ENCODE peak calls at places on chromosomes 6 and 20, in four cellular contexts. P is nephron progenitor cell; E is RWPE1; C is activated T-cell treated with anti-CD3 and anti-CD28 coated beads, Interleukin-2, amount 50 U/mL, for 4 hours. S is an unnamed sample.

GRCh38 chr6:46888578-46888977 is 33.2 kb downstream of the ADGRF5 start:
- DNase-seq in C (no peak), E (peak), P (no peak), S (no peak)

GRCh38 chr6:41970436-41970846 is 28.8 kb upstream of the CCND3 start:
- DNase-seq in P (no peak), C (peak), E (peak), S (no peak)

GRCh38 chr6:166848979-166849756 is 107.2 kb downstream of the RNASET2 start:
- DNase-seq in E (no peak), C (no peak), P (no peak), S (no peak)

GRCh38 chr6:85966859-85967258 is 324.2 kb upstream of the SYNCRIP start:
- DNase-seq in P (no peak), E (no peak), C (no peak), S (no peak)

GRCh38 chr6:3517350-3517749 is 60.5 kb upstream of the SLC22A23 start:
- DNase-seq in E (peak), C (no peak), P (no peak), S (no peak)

GRCh38 chr20:5078399-5078958 is 41.3 kb downstream of the PCNA start:
- DNase-seq in C (peak), E (peak), P (no peak), S (no peak)

GRCh38 chr6:116370328-116370716 is 425 bp upstream of the DSE start:
- DNase-seq in C (no peak), P (no peak), E (no peak), S (no peak)

GRCh38 chr20:34185766-34186620 is 55.2 kb upstream of the ASIP start:
- DNase-seq in E (no peak), P (no peak), C (no peak), S (no peak)

GRCh38 chr6:99491159-99491558 is 24.1 kb downstream of the USP45 start:
- DNase-seq in E (no peak), C (no peak), P (no peak), S (no peak)

GRCh38 chr20:46985241-46985640 is 90.6 kb downstream of the EYA2 start:
- DNase-seq in C (no peak), P (no peak), E (no peak), S (no peak)

GRCh38 chr6:119147101-119148053 is 68.9 kb upstream of the FAM184A start:
- DNase-seq in C (peak), P (no peak), E (peak), S (no peak)

GRCh38 chr6:43878823-43879495 is 108.9 kb downstream of the VEGFA start:
- DNase-seq in P (no peak), C (no peak), E (no peak), S (no peak)

GRCh38 chr20:44014807-44015732 is 100.4 kb downstream of the TOX2 start:
- DNase-seq in C (no peak), P (no peak), E (no peak), S (no peak)

GRCh38 chr20:25269833-25270170 is 21.9 kb downstream of the PYGB start:
- DNase-seq in P (no peak), E (no peak), C (no peak), S (no peak)

GRCh38 chr20:1319462-1319861 is 9.5 kb downstream of the SDCBP2 start:
- DNase-seq in E (no peak), P (no peak), C (no peak), S (no peak)

GRCh38 chr6:139887275-139887674 is 512.8 kb upstream of the CITED2 start:
- DNase-seq in P (no peak), E (no peak), C (no peak), S (no peak)

GRCh38 chr20:47659904-47660601 is 125.2 kb downstream of the SULF2 start:
- DNase-seq in C (no peak), E (no peak), P (no peak), S (no peak)

GRCh38 chr20:571754-572331 is 28.3 kb upstream of the CSNK2A1 start:
- DNase-seq in E (no peak), P (peak), C (no peak), S (peak)

GRCh38 chr6:22447191-22447590 is 122.2 kb upstream of the HDGFL1 start:
- DNase-seq in E (no peak), P (peak), C (no peak), S (no peak)

GRCh38 chr6:137417411-137417810 is 76.8 kb downstream of the OLIG3 start:
- DNase-seq in C (no peak), E (no peak), P (no peak), S (no peak)

GRCh38 chr6:163285689-163286088 is 128.8 kb upstream of the QKI start:
- DNase-seq in P (no peak), E (no peak), C (no peak), S (no peak)

GRCh38 chr20:53918949-53919361 is 151.4 kb downstream of the BCAS1 start:
- DNase-seq in C (no peak), P (peak), E (no peak), S (peak)

GRCh38 chr6:108737594-108738546 is 110.4 kb upstream of the ARMC2 start:
- DNase-seq in C (no peak), E (peak), P (no peak), S (no peak)

GRCh38 chr6:93419304-93420162 is at the start of gene EPHA7:
- DNase-seq in C (no peak), P (peak), E (peak), S (peak)

GRCh38 chr6:74334722-74335121 is 638.7 kb downstream of the CD109 start:
- DNase-seq in E (no peak), P (no peak), C (no peak), S (no peak)

GRCh38 chr6:78513856-78514255 is 353.5 kb upstream of the IRAK1BP1 start:
- DNase-seq in C (no peak), P (no peak), E (no peak), S (peak)

GRCh38 chr6:52620055-52620905 is 43.4 kb upstream of the TRAM2 start:
- DNase-seq in C (no peak), P (no peak), E (no peak), S (no peak)

GRCh38 chr6:78947962-78948361 is 80.6 kb downstream of the IRAK1BP1 start:
- DNase-seq in E (no peak), C (no peak), P (no peak), S (no peak)

GRCh38 chr6:169959129-169960002 is 207.9 kb downstream of the ERMARD start:
- DNase-seq in P (no peak), C (no peak), E (no peak), S (peak)

GRCh38 chr20:57749861-57750260 is 40.0 kb upstream of the PMEPA1 start:
- DNase-seq in C (no peak), E (no peak), P (no peak), S (no peak)

GRCh38 chr20:63522981-63523611 is 2.5 kb downstream of the PPDPF start:
- DNase-seq in P (no peak), C (no peak), E (no peak), S (no peak)

GRCh38 chr6:112690497-112691202 is 343.5 kb downstream of the RFPL4B start:
- DNase-seq in C (no peak), E (no peak), P (no peak), S (no peak)

GRCh38 chr6:168219167-168219566 is 100.4 kb downstream of the DACT2 start:
- DNase-seq in C (no peak), E (no peak), P (no peak), S (no peak)

GRCh38 chr20:54292186-54292585 is 84.3 kb downstream of the PFDN4 start:
- DNase-seq in P (no peak), E (peak), C (no peak), S (no peak)

S was measured in GM23338.